ENCODE peak calls at places on chromosomes 16 and 17, in seven cellular contexts. Y is breast epithelium, H is HL-60, S is HepG2, W is stomach, K is K562, E is GM23338. C is an unnamed sample.

GRCh38 chr16:24525970-24526559 is 13.3 kb upstream of the RBBP6 start:
- DNase-seq in H (no peak), W (peak; percentile 50), Y (no peak), K (no peak), S (peak; percentile 58), E (no peak), C (no peak)

GRCh38 chr17:77490361-77491183 is 349.8 kb downstream of the SEC14L1 start:
- DNase-seq in W (no peak), Y (no peak), K (no peak), S (no peak), H (no peak), E (no peak), C (peak; percentile 6)

GRCh38 chr16:49921791-49922456 is 66.0 kb upstream of the ZNF423 start:
- DNase-seq in Y (peak; percentile 40), S (peak; percentile 63), W (peak; percentile 62), K (peak; percentile 69), E (peak; percentile 90), H (no peak), C (peak; percentile 56)

GRCh38 chr17:66422181-66422580 is 119.8 kb downstream of the PRKCA start:
- DNase-seq in S (no peak), H (no peak), E (no peak), K (no peak), W (no peak), Y (no peak), C (no peak)

GRCh38 chr17:29124135-29124930 is 55.9 kb downstream of the MYO18A start:
- DNase-seq in S (peak; percentile 71), W (peak; percentile 55), E (peak; percentile 86), K (peak; percentile 83), H (no peak), Y (no peak), C (peak; percentile 60)

GRCh38 chr17:28724500-28725165 is 1.4 kb downstream of the TLCD1 start:
- DNase-seq in S (no peak), W (no peak), E (peak; percentile 41), Y (no peak), H (peak; percentile 36), K (peak; percentile 62), C (no peak)

GRCh38 chr16:86844691-86845090 is 266.3 kb downstream of the FOXL1 start:
- DNase-seq in K (no peak), E (no peak), S (no peak), Y (peak; percentile 40), H (no peak), W (peak; percentile 27), C (no peak)

GRCh38 chr17:19284005-19284959 is 47.1 kb downstream of the EPN2 start:
- DNase-seq in H (no peak), Y (no peak), W (no peak), S (no peak), E (no peak), K (no peak), C (peak; percentile 47)

GRCh38 chr16:24747425-24747824 is 18.0 kb downstream of the TNRC6A start:
- DNase-seq in E (no peak), K (no peak), S (no peak), Y (no peak), H (no peak), W (no peak), C (no peak)

GRCh38 chr16:22070361-22071351 is 21.7 kb upstream of the VWA3A start:
- DNase-seq in H (no peak), Y (no peak), K (no peak), E (no peak), S (no peak), W (peak; percentile 37), C (no peak)

DNA sequence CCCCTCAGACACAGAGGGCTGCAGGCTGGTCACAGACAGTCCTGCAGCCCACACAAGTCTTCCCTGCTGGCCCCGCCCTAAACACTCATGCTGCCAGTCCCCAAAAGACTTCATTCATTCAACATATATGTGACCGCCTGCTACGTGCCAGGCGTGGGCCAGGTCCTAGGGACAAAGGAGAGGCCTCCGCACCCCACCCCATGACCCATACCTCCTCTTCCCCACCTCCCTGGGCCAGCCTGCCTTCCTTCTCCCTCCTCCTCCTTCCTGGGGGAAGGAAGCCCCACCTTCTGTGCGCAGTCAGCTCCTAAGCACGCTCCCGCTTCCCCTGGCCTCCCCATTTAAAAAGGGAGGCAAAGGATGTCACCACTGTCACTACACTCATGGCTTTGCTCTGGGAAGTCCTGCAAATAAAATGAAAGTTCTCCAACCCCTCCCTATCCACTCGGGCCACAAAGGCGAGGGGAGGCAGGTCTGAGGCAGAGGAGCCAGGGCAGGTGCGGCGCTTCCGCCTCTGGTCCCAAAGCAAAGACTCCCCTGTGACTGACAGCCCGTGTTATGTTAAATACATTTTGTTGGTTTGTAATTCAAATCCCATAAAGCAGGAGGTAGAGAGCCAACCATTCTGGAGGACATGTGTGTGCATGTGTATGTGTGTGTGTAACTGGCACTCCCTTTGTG is 9.0 kb downstream of the DNAAF8 start:
- DNase-seq in K (no peak), H (no peak), W (no peak), Y (no peak), E (peak; percentile 43), S (no peak), C (no peak)
- TF ChIP-seq POLR2AphosphoS5 in K (no peak), H (no peak), W (no peak), Y (no peak), E (no peak), S (no peak), C (no peak)

GRCh38 chr17:1999557-2000251 is 25.4 kb downstream of the RTN4RL1 start:
- DNase-seq in S (peak; percentile 25), H (no peak), K (no peak), W (peak; percentile 81), E (peak; percentile 46), Y (peak; percentile 50), C (no peak)
- TF ChIP-seq POLR2AphosphoS5 in S (no peak), H (no peak), K (no peak), W (no peak), E (no peak), Y (peak; percentile 32), C (no peak)

DNA sequence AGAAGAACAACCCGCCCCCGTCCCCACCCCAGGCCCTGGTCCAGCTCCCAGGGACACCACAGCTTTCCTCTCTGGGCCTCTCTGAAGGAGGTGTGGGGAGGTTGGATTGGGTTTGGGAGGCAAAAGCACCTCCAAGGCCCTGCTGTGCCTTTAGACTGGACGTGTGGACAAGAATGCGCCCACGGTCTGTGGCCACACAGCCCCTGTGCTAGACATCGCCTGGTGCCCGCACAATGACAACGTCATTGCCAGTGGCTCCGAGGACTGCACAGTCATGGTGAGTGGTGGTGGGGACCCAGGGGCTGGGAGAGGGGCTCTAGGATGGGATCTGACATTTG is 3.0 kb downstream of the CORO1A start:
- DNase-seq in E (no peak), H (no peak), S (no peak), Y (no peak), W (no peak), K (no peak), C (no peak)
- TF ChIP-seq POLR2AphosphoS5 in E (no peak), H (no peak), S (no peak), Y (no peak), W (no peak), K (no peak), C (no peak)

GRCh38 chr17:63631626-63632025 is 9.4 kb downstream of the MAP3K3 start:
- DNase-seq in W (no peak), H (no peak), E (peak; percentile 19), Y (no peak), S (no peak), K (no peak), C (no peak)
- TF ChIP-seq POLR2AphosphoS5 in W (no peak), H (no peak), E (no peak), Y (no peak), S (no peak), K (no peak), C (no peak)

GRCh38 chr17:44070455-44071197 is at the start of gene G6PC3:
- DNase-seq in E (peak; percentile 99), H (peak; percentile 98), W (peak; percentile 95), K (peak; percentile 98), Y (peak; percentile 93), S (peak; percentile 99), C (peak; percentile 95)

GRCh38 chr17:44067547-44067945 is 1.1 kb upstream of the LSM12 start:
- DNase-seq in E (no peak), S (no peak), K (peak; percentile 23), W (no peak), H (no peak), Y (no peak), C (no peak)

GRCh38 chr17:44071198-44071520 is 624 bp downstream of the G6PC3 start:
- DNase-seq in E (no peak), Y (no peak), K (no peak), S (no peak), H (no peak), W (no peak), C (no peak)

GRCh38 chr17:44071772-44072171 is 1.2 kb downstream of the G6PC3 start:
- DNase-seq in E (no peak), H (no peak), S (no peak), W (no peak), Y (no peak), K (peak; percentile 49), C (no peak)

GRCh38 chr17:44069974-44070454 is 521 bp upstream of the G6PC3 start:
- DNase-seq in S (no peak), H (no peak), K (no peak), W (no peak), E (peak; percentile 60), Y (no peak), C (no peak)
- TF ChIP-seq POLR2AphosphoS5 in S (no peak), H (no peak), K (peak; percentile 81), W (no peak), E (peak; percentile 52), Y (peak; percentile 3), C (no peak)

GRCh38 chr17:67993998-67994361 is 2.3 kb downstream of the C17orf58 start:
- DNase-seq in K (peak; percentile 65), H (no peak), S (peak; percentile 28), W (no peak), E (peak; percentile 41), Y (no peak), C (peak; percentile 29)
- TF ChIP-seq POLR2AphosphoS5 in K (no peak), H (no peak), S (no peak), W (no peak), E (no peak), Y (peak; percentile 26), C (no peak)

DNA sequence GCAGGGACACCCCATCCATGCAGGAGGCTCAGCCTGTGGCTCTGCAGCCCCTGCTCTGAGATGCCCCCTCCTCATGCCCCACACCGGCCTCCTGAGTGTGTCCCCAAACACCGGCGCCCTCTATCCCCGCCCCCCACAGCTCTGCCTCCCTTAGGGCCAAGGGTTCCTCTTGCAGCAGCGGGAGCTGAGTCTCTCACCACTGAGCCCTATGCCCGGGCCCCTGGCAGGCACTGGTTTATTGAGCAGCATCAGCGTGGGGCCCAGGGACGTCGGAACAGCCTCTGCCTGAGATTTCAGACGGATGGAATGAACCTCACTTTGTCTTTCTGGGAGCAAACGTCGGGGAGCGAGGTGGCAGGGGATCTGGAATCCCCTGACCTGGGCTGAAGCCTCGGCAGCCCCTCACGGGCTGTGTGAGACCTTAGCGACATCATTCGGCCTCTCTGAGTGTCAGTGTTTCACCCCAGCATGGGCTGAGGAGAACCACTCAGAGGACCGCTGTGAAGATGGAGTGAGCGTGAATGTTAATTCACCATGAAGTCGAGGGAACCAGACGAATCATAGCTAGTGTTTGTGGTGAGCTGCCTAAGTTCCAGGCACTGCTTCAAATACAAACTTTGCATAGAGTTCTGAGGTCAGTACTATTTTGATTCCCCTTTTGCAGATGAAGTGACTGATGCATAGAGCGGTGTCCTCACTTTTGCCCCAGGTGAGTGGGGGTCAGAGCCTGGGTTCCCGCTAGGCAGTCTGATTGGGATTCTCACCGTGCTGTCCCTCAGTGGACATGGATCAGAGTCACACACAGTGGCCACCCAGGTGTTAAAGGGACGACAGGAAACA is 5.3 kb upstream of the C16orf74 start:
- DNase-seq in K (no peak), W (no peak), H (no peak), Y (no peak), E (no peak), S (no peak), C (no peak)
- TF ChIP-seq POLR2AphosphoS5 in K (no peak), W (no peak), H (no peak), Y (no peak), E (no peak), S (no peak), C (peak; percentile 57)